ENCODE peak calls at places on chromosome 18, in six cellular contexts. L, Q, B, E, H and V are unnamed samples.

GRCh38 chr18:78999939-79000338 is 20.3 kb downstream of the SALL3 start:
- DNase-seq in L (no peak), Q (no peak), B (no peak), E (no peak), H (peak; percentile 69), V (no peak)

GRCh38 chr18:13564579-13564978 is 161.8 kb downstream of the FAM210A start:
- DNase-seq in L (no peak), Q (no peak), B (no peak), E (no peak), H (peak; percentile 56), V (no peak)

GRCh38 chr18:576924-577323 is 3.3 kb upstream of the CETN1 start:
- DNase-seq in L (no peak), Q (no peak), B (no peak), E (no peak), H (no peak), V (no peak)

GRCh38 chr18:74539289-74539688 is 5.0 kb downstream of the CNDP1 start:
- DNase-seq in L (no peak), Q (no peak), B (no peak), E (no peak), H (no peak), V (no peak)

GRCh38 chr18:31303771-31304170 is 14.2 kb upstream of the DSG1 start:
- DNase-seq in L (peak; percentile 3), Q (no peak), B (no peak), E (no peak), H (no peak), V (no peak)

GRCh38 chr18:24570716-24571115 is 110.3 kb downstream of the HRH4 start:
- DNase-seq in L (no peak), Q (no peak), B (no peak), E (no peak), H (no peak), V (no peak)

GRCh38 chr18:35193313-35193712 is 47.5 kb upstream of the ZNF397 start:
- DNase-seq in L (no peak), Q (no peak), B (no peak), E (no peak), H (peak; percentile 67), V (no peak)

GRCh38 chr18:33231474-33232317 is 208.8 kb downstream of the CCDC178 start:
- DNase-seq in L (peak; percentile 56), Q (peak; percentile 88), B (peak; percentile 22), E (no peak), H (peak; percentile 81), V (peak; percentile 76)

GRCh38 chr18:47754311-47755101 is 176.0 kb downstream of the SMAD2 start:
- DNase-seq in L (no peak), Q (peak; percentile 27), B (peak; percentile 40), E (peak; percentile 23), H (peak; percentile 70), V (no peak)

GRCh38 chr18:26091047-26091630 is 726 bp upstream of the SS18 start:
- DNase-seq in L (no peak), Q (peak; percentile 73), B (peak; percentile 38), E (no peak), H (no peak), V (no peak)

GRCh38 chr18:40739029-40739428 is 1216.0 kb upstream of the PIK3C3 start:
- DNase-seq in L (no peak), Q (no peak), B (no peak), E (no peak), H (no peak), V (no peak)

GRCh38 chr18:45761512-45762114 is 37.6 kb downstream of the SLC14A1 start:
- DNase-seq in L (no peak), Q (no peak), B (no peak), E (no peak), H (no peak), V (no peak)

GRCh38 chr18:10441472-10441871 is 13.0 kb upstream of the APCDD1 start:
- DNase-seq in L (no peak), Q (no peak), B (no peak), E (no peak), H (no peak), V (no peak)

GRCh38 chr18:10352671-10353070 is 101.8 kb upstream of the APCDD1 start:
- DNase-seq in L (no peak), Q (no peak), B (no peak), E (no peak), H (no peak), V (no peak)

GRCh38 chr18:27824275-27824674 is 352.7 kb downstream of the CDH2 start:
- DNase-seq in L (no peak), Q (no peak), B (no peak), E (no peak), H (no peak), V (no peak)

GRCh38 chr18:8767356-8767755 is 62.0 kb downstream of the MTCL1 start:
- DNase-seq in L (no peak), Q (no peak), B (no peak), E (no peak), H (no peak), V (no peak)

GRCh38 chr18:78562446-78563020 is 417.1 kb upstream of the SALL3 start:
- DNase-seq in L (no peak), Q (no peak), B (no peak), E (no peak), H (no peak), V (no peak)

GRCh38 chr18:36196239-36196995 is 9.1 kb downstream of the MOCOS start:
- DNase-seq in L (no peak), Q (no peak), B (no peak), E (no peak), H (no peak), V (no peak)

GRCh38 chr18:46291149-46291548 is 187.0 kb downstream of the HAUS1 start:
- DNase-seq in L (no peak), Q (no peak), B (no peak), E (no peak), H (no peak), V (no peak)

GRCh38 chr18:46736736-46737135 is 20.1 kb downstream of the ST8SIA5 start:
- DNase-seq in L (no peak), Q (no peak), B (no peak), E (no peak), H (no peak), V (no peak)

GRCh38 chr18:56652802-56653201 is 1.6 kb downstream of the WDR7 start:
- DNase-seq in L (no peak), Q (no peak), B (no peak), E (no peak), H (no peak), V (no peak)

GRCh38 chr18:63119647-63120046 is 199.9 kb downstream of the BCL2 start:
- DNase-seq in L (no peak), Q (peak; percentile 33), B (peak; percentile 41), E (no peak), H (no peak), V (peak; percentile 24)

GRCh38 chr18:45670281-45670962 is 53.6 kb upstream of the SLC14A1 start:
- DNase-seq in L (peak; percentile 61), Q (no peak), B (no peak), E (peak; percentile 28), H (no peak), V (no peak)

GRCh38 chr18:12742453-12742852 is 39.6 kb downstream of the PSMG2 start:
- DNase-seq in L (peak; percentile 90), Q (peak; percentile 23), B (no peak), E (no peak), H (no peak), V (no peak)

GRCh38 chr18:62018034-62018760 is 125.4 kb upstream of the RNF152 start:
- DNase-seq in L (no peak), Q (peak; percentile 99), B (no peak), E (no peak), H (no peak), V (no peak)

GRCh38 chr18:3852321-3852720 is 402.3 kb downstream of the TGIF1 start:
- DNase-seq in L (no peak), Q (no peak), B (no peak), E (no peak), H (no peak), V (no peak)

GRCh38 chr18:57195341-57195740 is 48.5 kb downstream of the BOD1L2 start:
- DNase-seq in L (no peak), Q (no peak), B (no peak), E (no peak), H (no peak), V (no peak)

GRCh38 chr18:75269696-75270095 is 59.1 kb downstream of the TSHZ1 start:
- DNase-seq in L (no peak), Q (no peak), B (no peak), E (no peak), H (no peak), V (no peak)

GRCh38 chr18:79581406-79581805 is 98.2 kb upstream of the CTDP1 start:
- DNase-seq in L (no peak), Q (no peak), B (no peak), E (no peak), H (no peak), V (no peak)

GRCh38 chr18:49481317-49481716 is 5.7 kb downstream of the C18orf32 start:
- DNase-seq in L (no peak), Q (no peak), B (no peak), E (no peak), H (no peak), V (no peak)

GRCh38 chr18:28086530-28087172 is 90.3 kb downstream of the CDH2 start:
- DNase-seq in L (peak; percentile 80), Q (peak; percentile 66), B (peak; percentile 69), E (no peak), H (no peak), V (peak; percentile 87)

GRCh38 chr18:40234217-40234616 is 1720.8 kb upstream of the PIK3C3 start:
- DNase-seq in L (no peak), Q (no peak), B (no peak), E (no peak), H (no peak), V (no peak)

GRCh38 chr18:36594621-36595020 is 234.2 kb downstream of the TPGS2 start:
- DNase-seq in L (no peak), Q (no peak), B (no peak), E (no peak), H (no peak), V (no peak)

GRCh38 chr18:49335677-49336076 is 124.8 kb downstream of the DYM start:
- DNase-seq in L (no peak), Q (no peak), B (no peak), E (no peak), H (no peak), V (no peak)

GRCh38 chr18:54608008-54608642 is 17.1 kb downstream of the DYNAP start:
- DNase-seq in L (peak; percentile 35), Q (peak; percentile 22), B (no peak), E (no peak), H (no peak), V (no peak)

GRCh38 chr18:76006151-76006550 is 488.9 kb downstream of the ZNF516 start:
- DNase-seq in L (no peak), Q (no peak), B (no peak), E (no peak), H (no peak), V (no peak)

GRCh38 chr18:49769047-49769708 is 44.2 kb downstream of the ACAA2 start:
- DNase-seq in L (no peak), Q (no peak), B (no peak), E (no peak), H (no peak), V (no peak)

GRCh38 chr18:3596324-3597158 is 146.6 kb downstream of the TGIF1 start:
- DNase-seq in L (peak; percentile 34), Q (no peak), B (no peak), E (no peak), H (peak; percentile 54), V (peak; percentile 21)

GRCh38 chr18:37492952-37493351 is 72.6 kb downstream of the CELF4 start:
- DNase-seq in L (no peak), Q (no peak), B (no peak), E (no peak), H (no peak), V (no peak)